ENCODE peak calls at places on chromosome 12, in seven cellular contexts. V is NCI-H2081, J is NCI-H2171, H is NCI-H345, I is fibroblast of lung, T is dorsolateral prefrontal cortex, P is renal cortical epithelial cell. S is an unnamed sample.

GRCh38 chr12:103626498-103626897 is 39.4 kb downstream of the STAB2 start:
- DNase-seq in T (peak; percentile 84), H (peak; percentile 37), P (peak; percentile 79), J (no peak), V (peak; percentile 58), I (no peak), S (peak; percentile 80)

GRCh38 chr12:12999276-12999958 is 648 bp downstream of the HEBP1 start:
- DNase-seq in P (peak; percentile 29), T (no peak), H (no peak), V (peak; percentile 53), I (peak; percentile 23), J (no peak), S (no peak)

GRCh38 chr12:124993568-124994434 is at the start of gene BRI3BP:
- DNase-seq in J (peak; percentile 70), I (peak; percentile 55), H (peak; percentile 83), T (peak; percentile 33), P (peak; percentile 2), V (peak; percentile 73), S (peak; percentile 88)

GRCh38 chr12:46872135-46872534 is 46.3 kb upstream of the SLC38A4 start:
- DNase-seq in T (no peak), I (no peak), P (no peak), H (no peak), J (no peak), V (no peak), S (no peak)

GRCh38 chr12:41189395-41190251 is 1.5 kb downstream of the PDZRN4 start:
- DNase-seq in I (no peak), P (no peak), T (no peak), V (no peak), H (peak; percentile 30), J (no peak), S (no peak)

GRCh38 chr12:48266826-48267225 is 63.7 kb upstream of the OR10AD1 start:
- DNase-seq in P (no peak), V (no peak), I (no peak), T (no peak), H (no peak), J (no peak), S (no peak)

GRCh38 chr12:74415633-74416032 is 122.0 kb upstream of the ATXN7L3B start:
- DNase-seq in H (peak; percentile 35), I (peak; percentile 14), T (no peak), V (peak; percentile 46), J (peak; percentile 14), P (peak; percentile 38), S (no peak)

GRCh38 chr12:94062796-94063635 is 85.4 kb upstream of the PLXNC1 start:
- DNase-seq in H (no peak), I (no peak), P (no peak), V (no peak), J (no peak), T (no peak), S (no peak)

GRCh38 chr12:57452937-57453509 is 2.1 kb upstream of the INHBE start:
- DNase-seq in H (peak; percentile 63), I (peak; percentile 65), T (peak; percentile 89), V (peak; percentile 73), J (peak; percentile 36), P (peak; percentile 56), S (peak; percentile 90)